ENCODE peak calls at places on chromosomes 4 and X, in four cellular contexts. Y is EH; W is stimulated activated CD8-positive, alpha-beta memory T cell treated with anti-CD3 and anti-CD28 coated beads, Interleukin-2, amount 100 ng/mL, for 48 hours; B is naive B cell. U is an unnamed sample.

GRCh38 chr4:110359076-110359475 is 116.9 kb upstream of the ENPEP start:
- DNase-seq in W (no peak), B (no peak), Y (no peak), U (no peak)

GRCh38 chr4:54107951-54108740 is 8.2 kb downstream of the GSX2 start:
- DNase-seq in Y (no peak), W (no peak), B (no peak), U (no peak)

GRCh38 chrX:129693343-129693742 is 38.6 kb upstream of the APLN start:
- DNase-seq in B (no peak), Y (no peak), W (no peak), U (no peak)

GRCh38 chrX:36577006-36577405 is 431.2 kb upstream of the FAM47C start:
- DNase-seq in B (no peak), W (no peak), Y (no peak), U (no peak)

GRCh38 chr4:110865611-110866254 is 242.9 kb upstream of the PITX2 start:
- DNase-seq in Y (peak), B (no peak), W (no peak), U (no peak)

GRCh38 chrX:38103857-38104812 is 97.8 kb downstream of the SYTL5 start:
- DNase-seq in Y (no peak), B (no peak), W (no peak), U (no peak)

GRCh38 chrX:130715299-130715698 is 187.7 kb downstream of the ENOX2 start:
- DNase-seq in W (no peak), Y (peak), B (no peak), U (no peak)

GRCh38 chrX:1452497-1453389 is at the start of gene ASMTL:
- DNase-seq in W (peak), B (peak), Y (peak), U (no peak)

GRCh38 chr4:174423257-174423944 is 98.9 kb downstream of the HPGD start:
- DNase-seq in B (peak), W (no peak), Y (peak), U (no peak)

GRCh38 chrX:108737754-108738153 is 1.4 kb upstream of the IRS4 start:
- DNase-seq in B (no peak), Y (no peak), W (no peak), U (no peak)

GRCh38 chr4:111154924-111155323 is 532.0 kb upstream of the PITX2 start:
- DNase-seq in B (no peak), Y (no peak), W (no peak), U (no peak)

GRCh38 chrX:153381684-153382532 is 19.2 kb downstream of the PNMA6E start:
- DNase-seq in B (no peak), W (no peak), Y (peak), U (peak)